ENCODE peak calls at places on chromosome X, in four cellular contexts. W is GM12864, U is endothelial cell, Y is B cell. S is an unnamed sample.
A peak's percentile ranks its signal among the peaks of the same experiment; 100 is the strongest.

GRCh38 chrX:10615931-10616780 is 4.2 kb downstream of the MID1 start:
- DNase-seq in Y (peak; percentile 43), W (no peak), U (peak; percentile 28), S (peak; percentile 41)

GRCh38 chrX:104351173-104351769 is 96.5 kb upstream of the ESX1 start:
- DNase-seq in U (no peak), W (no peak), Y (no peak), S (no peak)

GRCh38 chrX:100408643-100409315 is 1.3 kb downstream of the PCDH19 start:
- DNase-seq in U (no peak), Y (peak; percentile 54), W (no peak), S (peak; percentile 13)

GRCh38 chrX:22325091-22325490 is 52.4 kb downstream of the CBLL2 start:
- DNase-seq in U (no peak), Y (no peak), W (no peak), S (no peak)

GRCh38 chrX:125295337-125295736 is 24.3 kb upstream of the TEX13C start:
- DNase-seq in Y (no peak), U (no peak), W (no peak), S (no peak)

GRCh38 chrX:48490661-48491060 is 14.7 kb downstream of the FTSJ1 start:
- DNase-seq in W (no peak), U (no peak), Y (no peak), S (no peak)

GRCh38 chrX:41553688-41554087 is 106.5 kb downstream of the NYX start:
- DNase-seq in Y (no peak), W (no peak), U (no peak), S (no peak)

GRCh38 chrX:72477787-72478186 is 94.9 kb downstream of the HDAC8 start:
- DNase-seq in U (no peak), W (no peak), Y (no peak), S (no peak)

DNA sequence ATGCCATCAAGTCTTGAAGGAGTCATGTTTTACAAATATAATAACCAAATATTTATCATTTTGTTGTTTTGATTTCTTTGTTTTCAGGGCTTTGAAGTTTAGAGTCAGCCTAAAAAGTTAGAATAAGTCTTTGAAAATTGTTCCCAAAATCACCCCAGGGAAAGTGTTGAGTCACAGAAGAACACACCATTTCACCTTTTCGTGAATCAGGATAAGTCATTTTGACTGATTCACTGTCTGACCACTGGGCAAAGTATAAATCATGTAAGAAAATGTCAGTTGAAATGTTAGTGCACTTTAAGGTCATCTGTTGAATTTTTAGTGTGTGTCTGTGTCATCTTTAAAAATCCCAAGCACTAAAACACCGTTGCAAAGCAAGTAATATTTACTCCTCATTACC is 1320.1 kb downstream of the RPA4 start:
- DNase-seq in W (no peak), Y (no peak), U (no peak), S (no peak)
- TF ChIP-seq CTCF in W (no peak), Y (no peak), U (no peak), S (no peak)

GRCh38 chrX:8805974-8806373 is 4.8 kb upstream of the FAM9A start:
- DNase-seq in U (no peak), Y (no peak), W (no peak), S (no peak)

GRCh38 chrX:8801041-8801599 is at the start of gene FAM9A:
- DNase-seq in W (no peak), U (no peak), Y (no peak), S (no peak)

GRCh38 chrX:8808661-8809060 is 7.5 kb upstream of the FAM9A start:
- DNase-seq in W (no peak), U (no peak), Y (no peak), S (no peak)

DNA sequence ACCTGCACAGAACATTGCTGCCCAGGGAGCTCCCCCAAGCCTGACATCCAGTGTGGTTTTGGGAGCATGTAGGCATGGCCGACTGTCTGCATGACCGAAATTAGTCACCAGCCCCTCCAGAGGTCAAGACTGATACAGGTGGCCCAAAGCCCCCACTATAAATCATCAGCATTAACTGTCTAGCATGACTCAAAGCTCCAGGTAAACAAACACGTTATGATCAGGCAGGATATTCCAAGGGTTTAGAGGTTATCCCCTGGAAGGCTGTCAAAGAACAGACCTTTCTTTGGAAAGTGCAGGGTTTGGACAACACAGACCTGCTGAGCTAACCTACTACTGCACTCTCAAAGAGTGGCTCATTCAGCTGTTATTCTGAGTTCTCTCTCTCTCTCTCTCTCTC is 2.1 kb upstream of the FAM9A start:
- DNase-seq in Y (no peak), U (no peak), W (no peak), S (no peak)
- TF ChIP-seq CTCF in Y (no peak), U (no peak), W (no peak), S (no peak)

DNA sequence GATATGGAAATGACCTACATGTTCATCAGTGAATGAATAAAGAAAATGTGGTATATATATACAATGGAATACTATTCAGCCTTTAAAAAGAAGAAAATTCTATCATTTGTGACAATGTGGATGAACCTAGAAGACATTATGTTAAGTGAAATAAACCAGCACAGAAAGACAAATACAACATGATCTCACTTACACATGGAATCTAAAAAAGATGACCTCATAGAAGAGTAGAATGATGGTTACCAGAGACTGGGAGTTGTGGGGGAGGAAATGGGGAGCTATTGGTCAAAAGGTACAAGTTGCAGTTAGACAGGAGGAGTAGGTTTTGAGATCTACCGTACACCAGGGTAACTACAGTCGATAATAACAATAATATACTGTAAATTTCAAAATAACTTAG is 51.5 kb downstream of the WNK3 start:
- DNase-seq in U (no peak), Y (no peak), W (no peak), S (no peak)
- TF ChIP-seq CTCF in U (no peak), Y (no peak), W (no peak), S (no peak)

GRCh38 chrX:45003080-45003479 is 130.1 kb downstream of the KDM6A start:
- DNase-seq in W (no peak), U (no peak), Y (no peak), S (no peak)
- TF ChIP-seq CTCF in W (no peak), U (no peak), Y (no peak), S (no peak)

DNA sequence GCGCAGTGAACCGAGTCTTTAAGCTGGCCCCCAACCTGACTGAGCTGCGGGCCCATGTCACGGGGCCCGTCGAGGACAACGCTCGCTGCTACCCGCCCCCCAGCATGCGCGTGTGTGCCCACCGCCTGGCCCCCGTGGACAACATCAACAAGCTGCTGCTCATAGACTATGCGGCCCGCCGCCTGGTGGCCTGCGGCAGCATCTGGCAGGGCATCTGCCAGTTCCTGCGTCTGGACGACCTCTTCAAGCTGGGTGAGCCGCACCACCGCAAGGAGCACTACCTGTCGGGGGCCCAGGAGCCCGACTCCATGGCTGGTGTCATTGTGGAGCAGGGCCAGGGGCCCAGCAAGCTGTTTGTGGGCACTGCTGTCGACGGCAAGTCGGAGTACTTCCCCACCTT is 2.2 kb downstream of the PLXNA3 start:
- DNase-seq in Y (no peak), U (no peak), W (no peak), S (no peak)
- TF ChIP-seq CTCF in Y (no peak), U (no peak), W (no peak), S (no peak)

GRCh38 chrX:134780908-134781307 is 122.6 kb upstream of the PLAC1 start:
- DNase-seq in W (no peak), Y (no peak), U (no peak), S (no peak)
- TF ChIP-seq CTCF in W (no peak), Y (no peak), U (no peak), S (no peak)

GRCh38 chrX:76127341-76127740 is 45.5 kb upstream of the PBDC1 start:
- DNase-seq in W (no peak), Y (no peak), U (no peak), S (no peak)
- TF ChIP-seq CTCF in W (peak; percentile 22), Y (no peak), U (no peak), S (peak; percentile 2)

GRCh38 chrX:1661048-1661921 is 46.4 kb downstream of the ASMT start:
- DNase-seq in W (peak; percentile 100), U (no peak), Y (peak; percentile 88), S (peak; percentile 94)
- TF ChIP-seq CTCF in W (no peak), U (no peak), Y (no peak), S (no peak)

GRCh38 chrX:139199945-139200344 is 330.6 kb upstream of the F9 start:
- DNase-seq in U (no peak), W (no peak), Y (no peak), S (no peak)

GRCh38 chrX:139198936-139199335 is 331.6 kb upstream of the F9 start:
- DNase-seq in W (no peak), Y (no peak), U (no peak), S (no peak)

GRCh38 chrX:139194571-139195280 is 335.8 kb upstream of the F9 start:
- DNase-seq in W (no peak), Y (no peak), U (peak; percentile 5), S (no peak)

GRCh38 chrX:139200346-139200745 is 330.2 kb upstream of the F9 start:
- DNase-seq in Y (no peak), U (no peak), W (no peak), S (no peak)

GRCh38 chrX:139196890-139197289 is 333.6 kb upstream of the F9 start:
- DNase-seq in Y (no peak), U (no peak), W (no peak), S (no peak)
- TF ChIP-seq CTCF in Y (no peak), U (no peak), W (no peak), S (no peak)

GRCh38 chrX:38438321-38438720 is 85.9 kb downstream of the OTC start:
- DNase-seq in W (no peak), U (no peak), Y (no peak), S (no peak)
- TF ChIP-seq CTCF in W (no peak), U (no peak), Y (no peak), S (no peak)

S was measured in GM10248.